ENCODE peak calls at places on chromosomes 1 and 21, in four cellular contexts. N is SK-N-SH, K is HepG2, H is H1. A is an unnamed sample.

GRCh38 chr1:206797534-206798383 is 25.5 kb upstream of the IL10 start:
- DNase-seq in N (peak), K (no peak), H (peak), A (peak)

GRCh38 chr1:50450861-50451653 is 27.8 kb upstream of the DMRTA2 start:
- DNase-seq in N (no peak), K (no peak), H (no peak), A (no peak)

GRCh38 chr1:171801395-171801990 is 20.0 kb downstream of the METTL13 start:
- DNase-seq in N (peak), K (peak), H (no peak), A (peak)

GRCh38 chr1:225817611-225818061 is 7.7 kb downstream of the EPHX1 start:
- DNase-seq in N (no peak), K (peak), H (no peak), A (no peak)

GRCh38 chr1:1112237-1112985 is 3.5 kb downstream of the C1orf159 start:
- DNase-seq in N (no peak), K (no peak), H (no peak), A (no peak)

GRCh38 chr1:198598796-198599321 is 40.0 kb upstream of the PTPRC start:
- DNase-seq in N (no peak), K (no peak), H (no peak), A (no peak)

GRCh38 chr1:200908158-200908868 is 13.6 kb downstream of the INAVA start:
- DNase-seq in N (no peak), K (no peak), H (no peak), A (peak)

GRCh38 chr1:66931548-66932124 is 6.8 kb downstream of the MIER1 start:
- DNase-seq in N (no peak), K (no peak), H (no peak), A (no peak)

GRCh38 chr1:221392453-221392852 is 349.4 kb downstream of the DUSP10 start:
- DNase-seq in N (no peak), K (no peak), H (no peak), A (no peak)

GRCh38 chr1:179251675-179252074 is 22.2 kb upstream of the ABL2 start:
- DNase-seq in N (peak), K (peak), H (no peak), A (peak)

GRCh38 chr1:235011599-235012435 is 116.8 kb downstream of the TOMM20 start:
- DNase-seq in N (peak), K (no peak), H (no peak), A (no peak)

DNA sequence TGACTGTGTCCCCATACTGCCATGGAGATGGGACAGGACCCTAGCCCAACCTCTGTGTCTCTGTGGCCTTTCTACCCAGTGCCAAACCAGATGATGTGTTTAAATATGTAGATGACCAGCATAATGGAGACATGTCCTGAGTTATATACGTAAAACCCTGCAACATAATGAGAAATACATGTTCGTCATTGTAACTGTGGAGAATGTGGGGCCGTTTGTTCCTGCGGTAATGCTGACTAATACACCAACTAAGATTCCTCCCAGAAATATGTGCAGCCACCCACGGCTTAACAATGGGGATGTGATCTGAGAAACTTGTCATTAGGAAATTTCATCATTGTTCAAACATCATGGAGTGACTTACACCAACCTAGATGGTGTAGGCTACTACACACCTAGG is 71.7 kb upstream of the SIM2 start:
- DNase-seq in N (no peak), K (no peak), H (no peak), A (no peak)
- TF ChIP-seq JUND in N (no peak), K (no peak), H (no peak), A (no peak)

DNA sequence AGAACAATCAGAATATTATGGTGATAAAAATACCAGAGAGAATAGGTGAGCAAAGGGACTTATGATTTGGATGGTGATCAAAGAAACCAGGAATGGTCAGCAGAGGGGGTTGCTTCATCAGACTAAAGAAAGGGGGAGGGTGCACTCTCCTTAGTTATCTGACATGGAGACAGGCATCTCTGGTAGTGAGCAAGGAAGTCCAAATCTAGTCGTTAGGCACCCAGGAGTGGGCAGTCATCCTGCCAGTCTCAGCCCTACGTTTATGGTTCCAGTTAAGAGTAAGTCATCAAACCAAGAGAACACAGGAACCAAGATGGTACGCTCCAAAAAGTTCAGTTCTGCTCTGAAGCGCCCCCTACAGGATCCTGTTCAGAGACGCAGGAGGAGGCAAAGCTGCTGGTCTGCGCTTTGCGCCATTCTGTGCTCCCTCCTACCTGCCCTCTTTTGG is 28.6 kb downstream of the EBNA1BP2 start:
- DNase-seq in N (no peak), K (no peak), H (peak), A (no peak)
- TF ChIP-seq JUND in N (no peak), K (no peak), H (peak), A (no peak)

DNA sequence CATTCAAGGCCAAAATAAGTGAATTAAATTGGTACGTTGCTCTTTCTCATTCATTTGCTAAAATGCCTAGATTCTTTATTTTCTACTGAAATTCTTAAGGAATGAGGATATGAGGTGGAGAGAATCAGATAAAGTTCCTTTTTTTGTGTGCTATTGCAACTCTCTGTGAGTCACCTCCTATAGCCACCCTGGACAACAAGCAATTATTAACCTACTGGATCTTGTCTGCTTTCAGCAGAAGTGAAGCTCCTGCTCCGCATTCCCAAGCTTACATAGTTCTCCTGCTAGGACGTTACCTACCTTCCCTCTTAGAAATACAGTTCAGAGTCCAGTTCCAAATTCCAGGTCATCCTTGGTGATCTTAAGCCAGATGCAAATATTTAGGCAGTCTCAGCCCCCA is 4.8 kb upstream of the KCNJ6 start:
- DNase-seq in N (no peak), K (no peak), H (no peak), A (no peak)
- TF ChIP-seq JUND in N (no peak), K (no peak), H (no peak), A (no peak)

GRCh38 chr1:112262301-112262700 is 133.7 kb upstream of the CTTNBP2NL start:
- DNase-seq in N (no peak), K (no peak), H (no peak), A (no peak)

GRCh38 chr1:112263464-112263863 is 132.6 kb upstream of the CTTNBP2NL start:
- DNase-seq in N (no peak), K (no peak), H (no peak), A (no peak)

GRCh38 chr1:112264010-112264409 is 132.0 kb upstream of the CTTNBP2NL start:
- DNase-seq in N (no peak), K (no peak), H (no peak), A (no peak)

GRCh38 chr1:112265946-112266345 is 130.1 kb upstream of the CTTNBP2NL start:
- DNase-seq in N (no peak), K (no peak), H (no peak), A (no peak)

GRCh38 chr1:112264553-112264952 is 131.5 kb upstream of the CTTNBP2NL start:
- DNase-seq in N (no peak), K (no peak), H (no peak), A (no peak)
- TF ChIP-seq JUND in N (no peak), K (no peak), H (no peak), A (no peak)

GRCh38 chr1:216457356-216457755 is 34.1 kb upstream of the USH2A start:
- DNase-seq in N (no peak), K (no peak), H (no peak), A (no peak)
- TF ChIP-seq JUND in N (no peak), K (no peak), H (no peak), A (no peak)

DNA sequence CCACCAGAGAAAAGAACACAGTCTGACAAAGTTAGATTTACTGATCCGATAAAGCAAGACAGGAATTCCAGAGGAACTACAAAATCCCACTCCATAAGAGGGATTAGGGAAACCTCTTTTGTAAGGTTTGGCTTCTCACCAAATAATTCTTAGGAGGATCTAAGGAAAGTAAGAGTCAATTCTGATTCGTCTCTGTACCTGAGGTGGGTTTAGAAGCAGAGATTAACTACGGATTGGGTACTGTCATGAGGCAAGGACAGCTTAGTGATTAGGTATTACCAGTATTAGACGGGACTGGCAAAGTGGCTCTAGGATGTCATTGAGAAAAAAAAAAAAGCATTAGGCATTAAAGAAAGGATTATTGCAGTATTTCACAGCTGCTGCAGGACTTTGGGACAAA is 371.7 kb upstream of the BRINP3 start:
- DNase-seq in N (no peak), K (no peak), H (no peak), A (no peak)
- TF ChIP-seq JUND in N (no peak), K (no peak), H (no peak), A (no peak)